ENCODE peak calls at places on chromosomes 1 and 21, in seven cellular contexts. E is T-helper 2 cell, J is GM20000, F is GM12864, B is KBM-7, K is heart left ventricle, I is PC-9. S is an unnamed sample.

GRCh38 chr1:64721135-64721534 is 23.7 kb upstream of the RAVER2 start:
- DNase-seq in F (no peak), I (no peak), K (no peak), E (no peak), J (no peak), B (no peak), S (no peak)

GRCh38 chr1:50633465-50633864 is 210.2 kb upstream of the DMRTA2 start:
- DNase-seq in J (no peak), E (no peak), I (no peak), K (no peak), B (no peak), F (no peak), S (no peak)

GRCh38 chr1:224589006-224589405 is 27.1 kb upstream of the CNIH3 start:
- DNase-seq in J (no peak), B (no peak), I (no peak), K (no peak), E (no peak), F (no peak), S (no peak)

GRCh38 chr1:56525463-56526155 is 53.8 kb downstream of the PLPP3 start:
- DNase-seq in E (no peak), J (peak; percentile 40), B (peak; percentile 91), F (peak; percentile 70), K (peak; percentile 72), I (no peak), S (no peak)

GRCh38 chr1:162292422-162292849 is 84.2 kb downstream of the SPATA46 start:
- DNase-seq in E (no peak), B (no peak), I (peak; percentile 68), F (no peak), K (no peak), J (no peak), S (no peak)

GRCh38 chr1:21663951-21664805 is 5.0 kb downstream of the RAP1GAP start:
- DNase-seq in I (no peak), J (no peak), E (no peak), K (peak; percentile 28), B (peak; percentile 47), F (no peak), S (no peak)

GRCh38 chr1:203522237-203522636 is 28.3 kb downstream of the OPTC start:
- DNase-seq in K (no peak), I (no peak), B (no peak), E (no peak), J (no peak), F (no peak), S (no peak)

GRCh38 chr1:33903210-33903589 is 39.3 kb downstream of the HMGB4 start:
- DNase-seq in K (no peak), J (peak; percentile 24), B (no peak), I (no peak), E (no peak), F (no peak), S (no peak)

GRCh38 chr1:3670823-3671251 is 18.5 kb downstream of the TP73 start:
- DNase-seq in J (no peak), E (peak; percentile 3), I (peak; percentile 3), F (no peak), K (peak; percentile 60), B (no peak), S (no peak)

GRCh38 chr1:205392650-205393049 is 29.2 kb downstream of the LEMD1 start:
- DNase-seq in F (no peak), K (no peak), B (no peak), J (no peak), I (no peak), E (no peak), S (no peak)

GRCh38 chr1:37794372-37795339 is 1.0 kb downstream of the MANEAL start:
- DNase-seq in K (no peak), F (no peak), E (no peak), I (no peak), J (peak; percentile 40), B (peak; percentile 29), S (no peak)

GRCh38 chr1:236064674-236065508 is at the start of gene NID1:
- DNase-seq in K (peak; percentile 94), I (no peak), J (peak; percentile 72), B (peak; percentile 68), E (no peak), F (no peak), S (no peak)

GRCh38 chr1:163346326-163346870 is 24.6 kb downstream of the NUF2 start:
- DNase-seq in B (no peak), E (no peak), J (no peak), K (no peak), F (no peak), I (no peak), S (no peak)

GRCh38 chr1:30908446-30908885 is at the start of gene SDC3:
- DNase-seq in I (no peak), E (no peak), K (peak; percentile 73), J (peak; percentile 81), F (no peak), B (no peak), S (no peak)

GRCh38 chr1:6202256-6202655 is 2.9 kb upstream of the RPL22 start:
- DNase-seq in K (no peak), E (no peak), J (no peak), F (no peak), B (no peak), I (no peak), S (no peak)

GRCh38 chr1:22288593-22289241 is 145.8 kb upstream of the WNT4 start:
- DNase-seq in I (peak; percentile 51), B (no peak), K (no peak), J (no peak), F (no peak), E (no peak), S (no peak)

GRCh38 chr21:44911384-44912157 is 9.1 kb downstream of the ITGB2 start:
- DNase-seq in F (no peak), I (peak; percentile 84), B (no peak), J (peak; percentile 58), E (no peak), K (peak; percentile 89), S (peak; percentile 37)

GRCh38 chr1:84271452-84272273 is 29.8 kb upstream of the SAMD13 start:
- DNase-seq in E (no peak), B (peak; percentile 78), K (no peak), J (peak; percentile 44), F (peak; percentile 46), I (peak; percentile 53), S (no peak)

GRCh38 chr1:13701274-13701650 is 1.3 kb downstream of the PRDM2 start:
- DNase-seq in F (no peak), J (peak; percentile 69), I (no peak), K (no peak), E (no peak), B (no peak), S (no peak)

GRCh38 chr1:119790481-119791198 is 20.6 kb downstream of the REG4 start:
- DNase-seq in E (no peak), B (no peak), I (peak; percentile 54), J (no peak), K (no peak), F (no peak), S (no peak)

GRCh38 chr1:184789899-184790298 is 35.2 kb upstream of the EDEM3 start:
- DNase-seq in I (no peak), F (no peak), K (no peak), B (no peak), E (no peak), J (no peak), S (no peak)

GRCh38 chr1:182615468-182616129 is 11.4 kb upstream of the RGS16 start:
- DNase-seq in E (no peak), J (no peak), K (peak; percentile 75), F (no peak), I (no peak), B (no peak), S (peak; percentile 43)

GRCh38 chr1:239947789-239948188 is 143.9 kb upstream of the FMN2 start:
- DNase-seq in I (no peak), E (no peak), F (no peak), K (no peak), B (no peak), J (no peak), S (no peak)

GRCh38 chr1:40258445-40258769 is 371 bp downstream of the ZMPSTE24 start:
- DNase-seq in F (no peak), E (no peak), I (no peak), B (no peak), J (no peak), K (no peak), S (no peak)

GRCh38 chr1:42934111-42934510 is 24.6 kb downstream of the SLC2A1 start:
- DNase-seq in K (no peak), J (no peak), F (no peak), I (no peak), B (no peak), E (no peak), S (no peak)

GRCh38 chr1:32464716-32465540 is at the start of gene ZBTB8B:
- DNase-seq in J (peak; percentile 74), B (peak; percentile 27), I (no peak), K (peak; percentile 78), E (no peak), F (no peak), S (no peak)

GRCh38 chr1:200837931-200838571 is 34.7 kb upstream of the GPR25 start:
- DNase-seq in E (no peak), F (no peak), J (peak; percentile 8), B (no peak), K (no peak), I (no peak), S (no peak)

GRCh38 chr21:31908106-31909031 is 35.5 kb downstream of the HUNK start:
- DNase-seq in I (no peak), F (no peak), B (no peak), K (no peak), J (no peak), E (no peak), S (no peak)

GRCh38 chr1:161531986-161532875 is 7.9 kb downstream of the HSPA6 start:
- DNase-seq in K (no peak), J (no peak), B (peak; percentile 40), E (no peak), I (no peak), F (no peak), S (no peak)

GRCh38 chr1:1157914-1158710 is 15.6 kb upstream of the TTLL10 start:
- DNase-seq in B (no peak), K (peak; percentile 77), J (peak; percentile 90), F (no peak), I (peak; percentile 72), E (no peak), S (no peak)